ENCODE peak calls at places on chromosomes 3 and 15, in six cellular contexts. R is CD8-positive, alpha-beta memory T cell; U is right cardiac atrium; F is gastrocnemius medialis; P is CD4-positive, alpha-beta T cell; O is keratinocyte. H is an unnamed sample.

GRCh38 chr15:33852570-33852969 is 115.7 kb upstream of the CHRM5 start:
- DNase-seq in R (no peak), U (no peak), F (no peak), P (no peak), O (no peak), H (no peak)

GRCh38 chr3:25620508-25620907 is 44.2 kb downstream of the TOP2B start:
- DNase-seq in R (no peak), U (no peak), F (no peak), P (no peak), O (no peak), H (no peak)

GRCh38 chr15:92619380-92620101 is 36.0 kb downstream of the FAM174B start:
- DNase-seq in R (no peak), U (no peak), F (peak; percentile 20), P (no peak), O (no peak), H (no peak)

GRCh38 chr3:182349051-182349450 is 444.3 kb upstream of the ATP11B start:
- DNase-seq in R (no peak), U (no peak), F (no peak), P (no peak), O (no peak), H (no peak)

GRCh38 chr15:35784745-35785144 is 238.8 kb upstream of the DPH6 start:
- DNase-seq in R (no peak), U (no peak), F (no peak), P (no peak), O (no peak), H (no peak)

GRCh38 chr15:43872416-43873020 is 45.7 kb downstream of the WDR76 start:
- DNase-seq in R (no peak), U (peak; percentile 41), F (no peak), P (no peak), O (peak; percentile 7), H (no peak)

GRCh38 chr15:70271422-70272088 is 173.8 kb upstream of the TLE3 start:
- DNase-seq in R (no peak), U (no peak), F (peak; percentile 72), P (no peak), O (peak; percentile 59), H (peak; percentile 12)

GRCh38 chr15:58314593-58315216 is 117.1 kb upstream of the LIPC start:
- DNase-seq in R (peak; percentile 33), U (no peak), F (no peak), P (no peak), O (no peak), H (no peak)

GRCh38 chr15:65414841-65415621 is 7.7 kb downstream of the IGDCC4 start:
- DNase-seq in R (no peak), U (peak; percentile 69), F (peak; percentile 71), P (no peak), O (no peak), H (no peak)

GRCh38 chr3:10279384-10280176 is 13.2 kb downstream of the GHRL start:
- DNase-seq in R (no peak), U (no peak), F (no peak), P (no peak), O (no peak), H (no peak)

GRCh38 chr15:67843092-67843501 is 3.3 kb upstream of the RNU6-1 start:
- DNase-seq in R (no peak), U (no peak), F (no peak), P (no peak), O (no peak), H (no peak)

GRCh38 chr3:119318871-119319270 is 24.7 kb downstream of the ARHGAP31 start:
- DNase-seq in R (no peak), U (no peak), F (no peak), P (no peak), O (no peak), H (no peak)

GRCh38 chr3:166420071-166420470 is 582.8 kb upstream of the BCHE start:
- DNase-seq in R (no peak), U (no peak), F (no peak), P (no peak), O (no peak), H (no peak)

GRCh38 chr15:49832421-49832980 is 211.7 kb downstream of the DTWD1 start:
- DNase-seq in R (no peak), U (peak; percentile 40), F (no peak), P (no peak), O (no peak), H (no peak)

GRCh38 chr15:56811586-56811985 is 78.3 kb upstream of the ZNF280D start:
- DNase-seq in R (no peak), U (no peak), F (no peak), P (no peak), O (no peak), H (no peak)

GRCh38 chr3:31213869-31214486 is 318.7 kb upstream of the STT3B start:
- DNase-seq in R (peak; percentile 57), U (no peak), F (no peak), P (no peak), O (no peak), H (no peak)

GRCh38 chr3:28577941-28578340 is 229.3 kb upstream of the AZI2 start:
- DNase-seq in R (no peak), U (no peak), F (no peak), P (no peak), O (no peak), H (no peak)

GRCh38 chr3:38805765-38806386 is 10.1 kb downstream of the SCN10A start:
- DNase-seq in R (peak; percentile 5), U (peak; percentile 50), F (no peak), P (no peak), O (peak; percentile 1), H (no peak)

GRCh38 chr15:89332446-89332845 is 2.2 kb downstream of the POLG start:
- DNase-seq in R (no peak), U (no peak), F (no peak), P (no peak), O (no peak), H (no peak)

GRCh38 chr3:159668461-159668860 is 320.2 kb upstream of the IL12A start:
- DNase-seq in R (no peak), U (no peak), F (no peak), P (no peak), O (no peak), H (no peak)

GRCh38 chr3:159664011-159664410 is 324.6 kb upstream of the IL12A start:
- DNase-seq in R (no peak), U (no peak), F (no peak), P (no peak), O (no peak), H (no peak)

GRCh38 chr3:159669024-159669476 is 319.6 kb upstream of the IL12A start:
- DNase-seq in R (no peak), U (no peak), F (no peak), P (no peak), O (no peak), H (no peak)

GRCh38 chr3:159667261-159667660 is 321.4 kb upstream of the IL12A start:
- DNase-seq in R (no peak), U (no peak), F (no peak), P (no peak), O (no peak), H (no peak)

GRCh38 chr3:159664653-159665052 is 324.0 kb upstream of the IL12A start:
- DNase-seq in R (no peak), U (no peak), F (no peak), P (no peak), O (no peak), H (no peak)
- H3K27ac ChIP-seq in R (no peak overlapping the region), U (no peak overlapping the region), F (no peak overlapping the region), P (no peak overlapping the region), O (no peak overlapping the region), H (no peak overlapping the region)

DNA sequence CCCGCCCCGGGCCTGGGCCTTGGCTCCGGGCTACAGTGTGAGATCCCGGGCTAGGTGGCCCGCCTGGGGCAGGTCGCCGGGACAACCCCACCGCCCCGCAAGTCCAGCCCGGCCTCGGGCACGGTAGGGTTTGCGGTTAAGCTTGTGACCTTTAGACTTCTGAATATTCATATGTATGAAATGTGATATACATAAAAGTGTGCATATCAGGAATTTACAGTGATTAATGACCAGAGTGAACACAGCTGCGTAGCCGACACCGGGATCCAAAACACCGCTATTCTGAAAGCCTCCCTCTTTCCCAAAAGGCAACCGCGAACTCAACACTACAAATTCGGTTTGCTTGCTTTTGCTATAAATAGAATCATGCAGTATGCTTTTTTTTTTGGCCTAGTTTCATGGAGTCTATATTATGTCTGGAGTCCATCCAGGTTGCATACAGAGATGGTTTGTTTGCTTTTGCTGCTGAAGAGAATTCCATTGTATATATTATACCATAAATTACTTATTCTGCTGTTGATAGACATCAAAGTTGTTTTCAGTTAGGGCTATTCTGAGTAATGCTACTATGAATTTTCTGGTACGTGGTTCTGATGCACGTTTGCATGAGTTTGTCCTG is 668 bp upstream of the SNRPA1 start:
- DNase-seq in R (no peak), U (no peak), F (no peak), P (no peak), O (no peak), H (no peak)
- H3K27ac ChIP-seq in R (peak overlapping the region; percentile 98), U (peak overlapping the region; percentile 61), F (peak overlapping the region; percentile 93), P (peak overlapping the region; percentile 98), O (peak overlapping the region; percentile 93), H (peak overlapping the region; percentile 52)

GRCh38 chr3:76308541-76308940 is 523.2 kb upstream of the ZNF717 start:
- DNase-seq in R (no peak), U (no peak), F (no peak), P (no peak), O (no peak), H (no peak)

GRCh38 chr3:76310661-76311060 is 525.3 kb upstream of the ZNF717 start:
- DNase-seq in R (no peak), U (no peak), F (no peak), P (no peak), O (no peak), H (no peak)

GRCh38 chr3:76310059-76310458 is 524.7 kb upstream of the ZNF717 start:
- DNase-seq in R (no peak), U (no peak), F (no peak), P (no peak), O (no peak), H (no peak)

DNA sequence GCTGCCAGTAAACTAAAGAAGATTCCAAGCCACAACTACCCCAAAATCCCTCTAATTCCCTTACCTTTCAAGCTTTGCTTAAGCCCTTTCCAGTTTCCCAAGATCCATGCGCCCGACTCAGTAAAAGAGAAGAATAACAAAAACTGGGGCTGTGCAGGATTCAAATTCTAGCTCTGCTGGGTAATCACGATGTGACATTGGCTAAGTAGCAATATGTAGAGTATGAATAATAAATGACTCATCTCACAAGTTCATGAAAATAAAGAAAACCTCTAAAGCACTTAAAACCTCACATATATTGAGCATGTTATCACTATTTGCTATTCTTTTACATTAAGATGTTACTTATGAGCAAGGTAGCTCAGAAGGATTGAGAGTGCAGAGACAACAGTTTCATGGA is 522.2 kb upstream of the ZNF717 start:
- DNase-seq in R (no peak), U (no peak), F (no peak), P (no peak), O (no peak), H (no peak)
- H3K27ac ChIP-seq in R (no peak overlapping the region), U (no peak overlapping the region), F (no peak overlapping the region), P (no peak overlapping the region), O (no peak overlapping the region), H (no peak overlapping the region)

GRCh38 chr3:184552296-184552695 is 9.3 kb upstream of the EPHB3 start:
- DNase-seq in R (no peak), U (no peak), F (no peak), P (no peak), O (no peak), H (no peak)
- H3K27ac ChIP-seq in R (no peak overlapping the region), U (no peak overlapping the region), F (no peak overlapping the region), P (no peak overlapping the region), O (no peak overlapping the region), H (no peak overlapping the region)